ENCODE peak calls at places on chromosomes 1 and 21, in nine cellular contexts. One of them, this sample, is unnamed.

GRCh38 chr1:153447498-153448170 is 12.8 kb downstream of the S100A7 start:
- DNase-seq in tibial nerve: no peak
- DNase-seq in adrenal gland: peak; percentile 25
- DNase-seq in transverse colon: no peak
- DNase-seq in uterus: no peak
- DNase-seq in ovary: no peak
- DNase-seq in stomach: no peak
- DNase-seq in body of pancreas: no peak
- DNase-seq in heart left ventricle: no peak
- DNase-seq in this sample: no peak

GRCh38 chr1:63124666-63125191 is 197.6 kb upstream of the FOXD3 start:
- DNase-seq in stomach: no peak
- DNase-seq in ovary: no peak
- DNase-seq in adrenal gland: no peak
- DNase-seq in tibial nerve: no peak
- DNase-seq in uterus: no peak
- DNase-seq in heart left ventricle: no peak
- DNase-seq in transverse colon: no peak
- DNase-seq in body of pancreas: no peak
- DNase-seq in this sample: no peak

GRCh38 chr1:36304970-36305914 is 926 bp upstream of the SH3D21 start:
- DNase-seq in heart left ventricle: no peak
- DNase-seq in tibial nerve: no peak
- DNase-seq in ovary: no peak
- DNase-seq in body of pancreas: no peak
- DNase-seq in uterus: no peak
- DNase-seq in transverse colon: peak; percentile 40
- DNase-seq in adrenal gland: no peak
- DNase-seq in stomach: no peak
- DNase-seq in this sample: peak; percentile 12

GRCh38 chr1:211607752-211608478 is 29.0 kb upstream of the SLC30A1 start:
- DNase-seq in stomach: no peak
- DNase-seq in tibial nerve: no peak
- DNase-seq in adrenal gland: no peak
- DNase-seq in transverse colon: no peak
- DNase-seq in uterus: no peak
- DNase-seq in ovary: no peak
- DNase-seq in body of pancreas: no peak
- DNase-seq in heart left ventricle: no peak
- DNase-seq in this sample: no peak

GRCh38 chr1:17933991-17934390 is 173.6 kb upstream of the IGSF21 start:
- DNase-seq in adrenal gland: no peak
- DNase-seq in body of pancreas: no peak
- DNase-seq in transverse colon: no peak
- DNase-seq in ovary: no peak
- DNase-seq in tibial nerve: no peak
- DNase-seq in uterus: no peak
- DNase-seq in stomach: no peak
- DNase-seq in heart left ventricle: no peak
- DNase-seq in this sample: no peak

GRCh38 chr1:203031467-203031866 is 5.2 kb downstream of the PPFIA4 start:
- DNase-seq in ovary: no peak
- DNase-seq in stomach: no peak
- DNase-seq in tibial nerve: no peak
- DNase-seq in uterus: no peak
- DNase-seq in transverse colon: no peak
- DNase-seq in heart left ventricle: no peak
- DNase-seq in adrenal gland: no peak
- DNase-seq in body of pancreas: no peak
- DNase-seq in this sample: no peak

GRCh38 chr1:58783090-58783992 is 506 bp downstream of the JUN start:
- DNase-seq in heart left ventricle: peak; percentile 77
- DNase-seq in uterus: no peak
- DNase-seq in tibial nerve: peak; percentile 45
- DNase-seq in transverse colon: peak; percentile 66
- DNase-seq in body of pancreas: peak; percentile 68
- DNase-seq in adrenal gland: peak; percentile 84
- DNase-seq in stomach: peak; percentile 63
- DNase-seq in ovary: peak; percentile 68
- DNase-seq in this sample: peak; percentile 51

GRCh38 chr1:226132731-226133503 is 53.6 kb downstream of the ACBD3 start:
- DNase-seq in stomach: peak; percentile 71
- DNase-seq in transverse colon: no peak
- DNase-seq in heart left ventricle: no peak
- DNase-seq in uterus: peak; percentile 7
- DNase-seq in ovary: no peak
- DNase-seq in tibial nerve: no peak
- DNase-seq in body of pancreas: no peak
- DNase-seq in adrenal gland: no peak
- DNase-seq in this sample: peak; percentile 8

GRCh38 chr1:169106095-169106920 is at the start of gene ATP1B1:
- DNase-seq in body of pancreas: peak; percentile 90
- DNase-seq in ovary: peak; percentile 90
- DNase-seq in transverse colon: peak; percentile 94
- DNase-seq in tibial nerve: peak; percentile 64
- DNase-seq in stomach: peak; percentile 94
- DNase-seq in adrenal gland: peak; percentile 90
- DNase-seq in heart left ventricle: peak; percentile 92
- DNase-seq in uterus: peak; percentile 85
- DNase-seq in this sample: peak; percentile 93

GRCh38 chr1:199759268-199759724 is 268.2 kb upstream of the NR5A2 start:
- DNase-seq in tibial nerve: no peak
- DNase-seq in body of pancreas: no peak
- DNase-seq in uterus: no peak
- DNase-seq in ovary: no peak
- DNase-seq in adrenal gland: no peak
- DNase-seq in heart left ventricle: no peak
- DNase-seq in transverse colon: no peak
- DNase-seq in stomach: no peak
- DNase-seq in this sample: no peak

GRCh38 chr1:67201891-67202290 is 35.6 kb downstream of the IL23R start:
- DNase-seq in body of pancreas: no peak
- DNase-seq in tibial nerve: no peak
- DNase-seq in stomach: no peak
- DNase-seq in ovary: no peak
- DNase-seq in transverse colon: no peak
- DNase-seq in uterus: no peak
- DNase-seq in adrenal gland: no peak
- DNase-seq in heart left ventricle: no peak
- DNase-seq in this sample: no peak

GRCh38 chr1:206772228-206773002 is at the start of gene IL10:
- DNase-seq in uterus: no peak
- DNase-seq in adrenal gland: peak; percentile 25
- DNase-seq in transverse colon: peak; percentile 20
- DNase-seq in ovary: no peak
- DNase-seq in stomach: no peak
- DNase-seq in body of pancreas: no peak
- DNase-seq in tibial nerve: peak; percentile 43
- DNase-seq in heart left ventricle: peak; percentile 46
- DNase-seq in this sample: peak; percentile 26

DNA sequence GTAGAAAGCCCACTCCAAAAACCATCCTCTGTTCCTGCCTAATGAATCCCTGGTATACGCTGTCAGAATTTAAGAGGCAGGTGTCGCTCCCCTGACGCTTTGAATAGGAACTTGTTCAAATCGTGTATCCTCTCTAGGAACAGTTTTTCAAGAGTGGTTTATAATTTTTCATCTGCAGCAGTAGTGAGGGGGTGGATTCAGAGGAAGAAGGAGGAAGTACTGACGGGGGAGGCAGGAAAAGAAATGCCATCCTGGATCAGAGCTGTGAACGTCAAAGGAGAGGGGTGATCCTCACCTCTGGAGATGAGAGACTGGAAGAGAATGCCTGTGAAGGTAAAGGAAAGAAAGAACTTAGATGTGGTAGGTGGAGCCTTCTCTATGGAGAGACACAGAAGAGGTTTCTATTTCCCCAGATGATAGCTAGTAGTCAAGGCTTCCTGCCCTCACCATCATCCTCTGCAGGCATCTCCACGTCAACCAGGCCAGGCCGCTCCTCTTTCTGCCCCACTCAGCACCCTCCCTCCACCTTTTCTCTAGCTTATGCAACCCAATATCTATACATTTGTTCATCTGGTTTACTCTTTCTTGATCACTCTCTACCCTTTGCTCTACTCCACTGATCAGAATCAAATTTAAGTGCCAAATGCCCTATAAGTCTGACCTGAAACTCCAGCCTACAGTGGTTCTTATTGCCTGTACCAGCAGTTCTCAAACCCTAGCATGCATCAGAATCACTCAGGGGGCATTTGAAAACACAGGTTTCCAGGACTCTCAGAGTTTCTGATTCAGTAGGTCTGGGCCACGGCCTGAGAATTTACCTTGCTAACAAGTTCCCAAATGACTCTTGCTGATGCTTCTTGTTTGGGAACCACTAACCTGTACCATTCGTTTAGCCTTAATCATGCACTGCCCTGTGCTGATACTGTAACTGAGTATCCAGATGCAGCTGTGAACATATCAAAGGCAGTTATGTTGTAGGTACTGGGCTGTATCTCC is 13.1 kb upstream of the BCL9 start:
- DNase-seq in stomach: no peak
- DNase-seq in adrenal gland: no peak
- DNase-seq in ovary: no peak
- DNase-seq in uterus: no peak
- DNase-seq in heart left ventricle: no peak
- DNase-seq in transverse colon: no peak
- DNase-seq in tibial nerve: no peak
- DNase-seq in body of pancreas: no peak
- DNase-seq in this sample: no peak
- TF ChIP-seq CTCF in stomach: no peak
- TF ChIP-seq CTCF in adrenal gland: no peak
- TF ChIP-seq CTCF in ovary: no peak
- TF ChIP-seq CTCF in uterus: no peak
- TF ChIP-seq CTCF in heart left ventricle: no peak
- TF ChIP-seq CTCF in transverse colon: no peak
- TF ChIP-seq CTCF in tibial nerve: no peak
- TF ChIP-seq CTCF in body of pancreas: no peak
- TF ChIP-seq CTCF in this sample: no peak

GRCh38 chr1:59816318-59816878 is 1.6 kb downstream of the HOOK1 start:
- DNase-seq in stomach: no peak
- DNase-seq in body of pancreas: no peak
- DNase-seq in tibial nerve: no peak
- DNase-seq in uterus: no peak
- DNase-seq in adrenal gland: no peak
- DNase-seq in ovary: no peak
- DNase-seq in transverse colon: no peak
- DNase-seq in heart left ventricle: no peak
- DNase-seq in this sample: no peak

GRCh38 chr1:59814901-59815825 is at the start of gene HOOK1:
- DNase-seq in heart left ventricle: peak; percentile 23
- DNase-seq in transverse colon: peak; percentile 30
- DNase-seq in adrenal gland: peak; percentile 28
- DNase-seq in uterus: no peak
- DNase-seq in tibial nerve: no peak
- DNase-seq in ovary: no peak
- DNase-seq in body of pancreas: no peak
- DNase-seq in stomach: no peak
- DNase-seq in this sample: peak; percentile 27

GRCh38 chr1:59819566-59820438 is 5.1 kb downstream of the HOOK1 start:
- DNase-seq in tibial nerve: no peak
- DNase-seq in uterus: no peak
- DNase-seq in body of pancreas: no peak
- DNase-seq in stomach: no peak
- DNase-seq in ovary: no peak
- DNase-seq in adrenal gland: no peak
- DNase-seq in heart left ventricle: no peak
- DNase-seq in transverse colon: no peak
- DNase-seq in this sample: no peak

GRCh38 chr1:59815892-59816291 is 1.1 kb downstream of the HOOK1 start:
- DNase-seq in adrenal gland: no peak
- DNase-seq in uterus: no peak
- DNase-seq in stomach: no peak
- DNase-seq in ovary: no peak
- DNase-seq in transverse colon: no peak
- DNase-seq in tibial nerve: no peak
- DNase-seq in heart left ventricle: no peak
- DNase-seq in body of pancreas: no peak
- DNase-seq in this sample: no peak

GRCh38 chr1:59814180-59814900 is 409 bp upstream of the HOOK1 start:
- DNase-seq in body of pancreas: peak; percentile 97
- DNase-seq in ovary: peak; percentile 37
- DNase-seq in stomach: peak; percentile 95
- DNase-seq in transverse colon: peak; percentile 94
- DNase-seq in uterus: peak; percentile 29
- DNase-seq in adrenal gland: peak; percentile 90
- DNase-seq in heart left ventricle: peak; percentile 81
- DNase-seq in tibial nerve: no peak
- DNase-seq in this sample: peak; percentile 95
- TF ChIP-seq POLR2A in body of pancreas: peak; percentile 73
- TF ChIP-seq POLR2A in ovary: no peak
- TF ChIP-seq POLR2A in stomach: no peak
- TF ChIP-seq POLR2A in transverse colon: peak; percentile 14
- TF ChIP-seq POLR2A in uterus: no peak
- TF ChIP-seq POLR2A in adrenal gland: no peak
- TF ChIP-seq POLR2A in heart left ventricle: no peak
- TF ChIP-seq POLR2A in tibial nerve: no peak
- TF ChIP-seq POLR2A in this sample: no peak

GRCh38 chr1:84916897-84917296 is 23.9 kb upstream of the LPAR3 start:
- DNase-seq in tibial nerve: no peak
- DNase-seq in stomach: no peak
- DNase-seq in heart left ventricle: no peak
- DNase-seq in body of pancreas: no peak
- DNase-seq in transverse colon: no peak
- DNase-seq in adrenal gland: no peak
- DNase-seq in ovary: no peak
- DNase-seq in uterus: no peak
- DNase-seq in this sample: no peak
- H3K27ac ChIP-seq in tibial nerve: no peak overlapping the region
- H3K27ac ChIP-seq in stomach: no peak overlapping the region
- H3K27ac ChIP-seq in heart left ventricle: no peak overlapping the region
- H3K27ac ChIP-seq in body of pancreas: no peak overlapping the region
- H3K27ac ChIP-seq in transverse colon: no peak overlapping the region
- H3K27ac ChIP-seq in adrenal gland: no peak overlapping the region
- H3K27ac ChIP-seq in ovary: no peak overlapping the region
- H3K27ac ChIP-seq in uterus: no peak overlapping the region
- H3K27ac ChIP-seq in this sample: no peak overlapping the region

GRCh38 chr21:31781737-31782136 is 49.8 kb upstream of the SCAF4 start:
- DNase-seq in stomach: no peak
- DNase-seq in ovary: no peak
- DNase-seq in tibial nerve: peak; percentile 85
- DNase-seq in transverse colon: no peak
- DNase-seq in body of pancreas: peak; percentile 16
- DNase-seq in uterus: no peak
- DNase-seq in adrenal gland: peak; percentile 56
- DNase-seq in heart left ventricle: peak; percentile 58
- DNase-seq in this sample: peak; percentile 70

GRCh38 chr21:31786164-31786920 is 54.4 kb upstream of the SCAF4 start:
- DNase-seq in adrenal gland: no peak
- DNase-seq in transverse colon: no peak
- DNase-seq in heart left ventricle: no peak
- DNase-seq in body of pancreas: no peak
- DNase-seq in uterus: no peak
- DNase-seq in stomach: no peak
- DNase-seq in tibial nerve: no peak
- DNase-seq in ovary: no peak
- DNase-seq in this sample: no peak

GRCh38 chr21:31777857-31778256 is 45.9 kb upstream of the SCAF4 start:
- DNase-seq in tibial nerve: no peak
- DNase-seq in uterus: no peak
- DNase-seq in transverse colon: peak; percentile 17
- DNase-seq in stomach: no peak
- DNase-seq in ovary: no peak
- DNase-seq in adrenal gland: no peak
- DNase-seq in body of pancreas: no peak
- DNase-seq in heart left ventricle: no peak
- DNase-seq in this sample: no peak

GRCh38 chr21:31780944-31781343 is 49.0 kb upstream of the SCAF4 start:
- DNase-seq in adrenal gland: no peak
- DNase-seq in transverse colon: no peak
- DNase-seq in uterus: no peak
- DNase-seq in stomach: no peak
- DNase-seq in ovary: no peak
- DNase-seq in tibial nerve: no peak
- DNase-seq in body of pancreas: no peak
- DNase-seq in heart left ventricle: no peak
- DNase-seq in this sample: no peak
- TF ChIP-seq CTCF in adrenal gland: no peak
- TF ChIP-seq CTCF in transverse colon: peak; percentile 14
- TF ChIP-seq CTCF in uterus: no peak
- TF ChIP-seq CTCF in stomach: no peak
- TF ChIP-seq CTCF in ovary: no peak
- TF ChIP-seq CTCF in tibial nerve: no peak
- TF ChIP-seq CTCF in body of pancreas: peak; percentile 23
- TF ChIP-seq CTCF in heart left ventricle: no peak
- TF ChIP-seq CTCF in this sample: no peak

This sample was measured in testis.